ENCODE peak calls at places on chromosomes 16 and 17, in four cellular contexts. One of them, this sample, is unnamed.

GRCh38 chr17:17919169-17920107 is 52.8 kb downstream of the TOM1L2 start:
- DNase-seq in endothelial cell of umbilical vein: peak
- DNase-seq in PC-3: peak
- DNase-seq in AG10803: peak
- DNase-seq in this sample: peak

GRCh38 chr16:87127061-87127765 is 190.0 kb downstream of the C16orf95 start:
- DNase-seq in endothelial cell of umbilical vein: peak
- DNase-seq in PC-3: no peak
- DNase-seq in AG10803: no peak
- DNase-seq in this sample: peak

GRCh38 chr16:3819741-3820724 is 60.5 kb downstream of the CREBBP start:
- DNase-seq in endothelial cell of umbilical vein: peak
- DNase-seq in PC-3: peak
- DNase-seq in AG10803: peak
- DNase-seq in this sample: peak

GRCh38 chr16:81646561-81646960 is 132.5 kb upstream of the PLCG2 start:
- DNase-seq in endothelial cell of umbilical vein: no peak
- DNase-seq in PC-3: peak
- DNase-seq in AG10803: peak
- DNase-seq in this sample: no peak

GRCh38 chr16:88782454-88783390 is 2.3 kb downstream of the PIEZO1 start:
- DNase-seq in endothelial cell of umbilical vein: peak
- DNase-seq in PC-3: peak
- DNase-seq in AG10803: peak
- DNase-seq in this sample: peak

GRCh38 chr16:75262104-75262799 is 10.8 kb upstream of the BCAR1 start:
- DNase-seq in endothelial cell of umbilical vein: peak
- DNase-seq in PC-3: no peak
- DNase-seq in AG10803: no peak
- DNase-seq in this sample: peak

GRCh38 chr16:50683689-50684374 is 2.7 kb upstream of the SNX20 start:
- DNase-seq in endothelial cell of umbilical vein: no peak
- DNase-seq in PC-3: no peak
- DNase-seq in AG10803: no peak
- DNase-seq in this sample: no peak

GRCh38 chr17:2023692-2024571 is 1.2 kb downstream of the RTN4RL1 start:
- DNase-seq in endothelial cell of umbilical vein: no peak
- DNase-seq in PC-3: peak
- DNase-seq in AG10803: peak
- DNase-seq in this sample: peak

GRCh38 chr17:73593249-73593965 is 50.8 kb downstream of the SDK2 start:
- DNase-seq in endothelial cell of umbilical vein: no peak
- DNase-seq in PC-3: no peak
- DNase-seq in AG10803: no peak
- DNase-seq in this sample: no peak

GRCh38 chr16:30997000-30997886 is 12.2 kb downstream of the HSD3B7 start:
- DNase-seq in endothelial cell of umbilical vein: peak
- DNase-seq in PC-3: peak
- DNase-seq in AG10803: peak
- DNase-seq in this sample: peak